ENCODE peak calls at places on chromosomes 1 and 21, in six cellular contexts. One of them, this sample, is unnamed.

GRCh38 chr1:111370871-111371270 is 56.7 kb downstream of the OVGP1 start:
- DNase-seq in breast epithelium: no peak
- DNase-seq in cardiac muscle cell: no peak
- DNase-seq in gastrocnemius medialis: no peak
- DNase-seq in bronchial epithelial cell: no peak
- DNase-seq in upper lobe of right lung: no peak
- DNase-seq in this sample: no peak

GRCh38 chr1:50278352-50278878 is 144.8 kb downstream of the DMRTA2 start:
- DNase-seq in breast epithelium: no peak
- DNase-seq in cardiac muscle cell: no peak
- DNase-seq in gastrocnemius medialis: no peak
- DNase-seq in bronchial epithelial cell: no peak
- DNase-seq in upper lobe of right lung: no peak
- DNase-seq in this sample: no peak

GRCh38 chr1:11143907-11144306 is 44.2 kb upstream of the EXOSC10 start:
- DNase-seq in breast epithelium: peak; percentile 34
- DNase-seq in cardiac muscle cell: no peak
- DNase-seq in gastrocnemius medialis: peak; percentile 47
- DNase-seq in bronchial epithelial cell: no peak
- DNase-seq in upper lobe of right lung: no peak
- DNase-seq in this sample: no peak

GRCh38 chr1:16239972-16240491 is 3.0 kb upstream of the CPLANE2 start:
- DNase-seq in breast epithelium: no peak
- DNase-seq in cardiac muscle cell: no peak
- DNase-seq in gastrocnemius medialis: no peak
- DNase-seq in bronchial epithelial cell: no peak
- DNase-seq in upper lobe of right lung: no peak
- DNase-seq in this sample: no peak

GRCh38 chr1:243731301-243731891 is 118.6 kb downstream of the AKT3 start:
- DNase-seq in breast epithelium: peak; percentile 40
- DNase-seq in cardiac muscle cell: peak; percentile 86
- DNase-seq in gastrocnemius medialis: peak; percentile 30
- DNase-seq in bronchial epithelial cell: peak; percentile 54
- DNase-seq in upper lobe of right lung: no peak
- DNase-seq in this sample: no peak

GRCh38 chr1:65247419-65248359 is 61.7 kb upstream of the DNAJC6 start:
- DNase-seq in breast epithelium: peak; percentile 44
- DNase-seq in cardiac muscle cell: peak; percentile 88
- DNase-seq in gastrocnemius medialis: no peak
- DNase-seq in bronchial epithelial cell: peak; percentile 64
- DNase-seq in upper lobe of right lung: no peak
- DNase-seq in this sample: no peak

GRCh38 chr21:45138199-45139002 is 64.0 kb downstream of the ADARB1 start:
- DNase-seq in breast epithelium: no peak
- DNase-seq in cardiac muscle cell: peak; percentile 82
- DNase-seq in gastrocnemius medialis: peak; percentile 60
- DNase-seq in bronchial epithelial cell: peak; percentile 37
- DNase-seq in upper lobe of right lung: peak; percentile 80
- DNase-seq in this sample: no peak

GRCh38 chr1:119674110-119674509 is 26.0 kb upstream of the ZNF697 start:
- DNase-seq in breast epithelium: peak; percentile 37
- DNase-seq in cardiac muscle cell: peak; percentile 77
- DNase-seq in gastrocnemius medialis: no peak
- DNase-seq in bronchial epithelial cell: peak; percentile 92
- DNase-seq in upper lobe of right lung: no peak
- DNase-seq in this sample: no peak

GRCh38 chr1:22104074-22104473 is 38.8 kb downstream of the WNT4 start:
- DNase-seq in breast epithelium: no peak
- DNase-seq in cardiac muscle cell: no peak
- DNase-seq in gastrocnemius medialis: no peak
- DNase-seq in bronchial epithelial cell: no peak
- DNase-seq in upper lobe of right lung: no peak
- DNase-seq in this sample: no peak

GRCh38 chr1:9797049-9797448 is 26.7 kb downstream of the CLSTN1 start:
- DNase-seq in breast epithelium: no peak
- DNase-seq in cardiac muscle cell: no peak
- DNase-seq in gastrocnemius medialis: no peak
- DNase-seq in bronchial epithelial cell: no peak
- DNase-seq in upper lobe of right lung: peak; percentile 3
- DNase-seq in this sample: no peak

GRCh38 chr1:73887412-73887811 is 310.6 kb downstream of the LRRIQ3 start:
- DNase-seq in breast epithelium: no peak
- DNase-seq in cardiac muscle cell: no peak
- DNase-seq in gastrocnemius medialis: no peak
- DNase-seq in bronchial epithelial cell: no peak
- DNase-seq in upper lobe of right lung: no peak
- DNase-seq in this sample: no peak

GRCh38 chr1:19163261-19163660 is 46.8 kb downstream of the UBR4 start:
- DNase-seq in breast epithelium: peak; percentile 28
- DNase-seq in cardiac muscle cell: peak; percentile 69
- DNase-seq in gastrocnemius medialis: no peak
- DNase-seq in bronchial epithelial cell: no peak
- DNase-seq in upper lobe of right lung: no peak
- DNase-seq in this sample: no peak

GRCh38 chr1:98881911-98882310 is 122.8 kb downstream of the PLPPR5 start:
- DNase-seq in breast epithelium: no peak
- DNase-seq in cardiac muscle cell: no peak
- DNase-seq in gastrocnemius medialis: no peak
- DNase-seq in bronchial epithelial cell: no peak
- DNase-seq in upper lobe of right lung: no peak
- DNase-seq in this sample: no peak

GRCh38 chr1:161121838-161122237 is 3.9 kb downstream of the NIT1 start:
- DNase-seq in breast epithelium: no peak
- DNase-seq in cardiac muscle cell: no peak
- DNase-seq in gastrocnemius medialis: no peak
- DNase-seq in bronchial epithelial cell: no peak
- DNase-seq in upper lobe of right lung: no peak
- DNase-seq in this sample: no peak

GRCh38 chr1:161121042-161121441 is 3.1 kb downstream of the NIT1 start:
- DNase-seq in breast epithelium: no peak
- DNase-seq in cardiac muscle cell: no peak
- DNase-seq in gastrocnemius medialis: no peak
- DNase-seq in bronchial epithelial cell: no peak
- DNase-seq in upper lobe of right lung: no peak
- DNase-seq in this sample: no peak

GRCh38 chr1:161117681-161118581 is at the start of the genes NIT1 and PFDN2:
- DNase-seq in breast epithelium: peak; percentile 76
- DNase-seq in cardiac muscle cell: peak; percentile 91
- DNase-seq in gastrocnemius medialis: peak; percentile 78
- DNase-seq in bronchial epithelial cell: peak; percentile 76
- DNase-seq in upper lobe of right lung: peak; percentile 94
- DNase-seq in this sample: peak; percentile 89

GRCh38 chr1:161119017-161119378 is 1.1 kb downstream of the NIT1 start:
- DNase-seq in breast epithelium: no peak
- DNase-seq in cardiac muscle cell: peak; percentile 59
- DNase-seq in gastrocnemius medialis: peak; percentile 39
- DNase-seq in bronchial epithelial cell: peak; percentile 29
- DNase-seq in upper lobe of right lung: no peak
- DNase-seq in this sample: no peak

GRCh38 chr1:161119379-161120061 is 1.6 kb downstream of the NIT1 start:
- DNase-seq in breast epithelium: peak; percentile 56
- DNase-seq in cardiac muscle cell: peak; percentile 82
- DNase-seq in gastrocnemius medialis: no peak
- DNase-seq in bronchial epithelial cell: peak; percentile 94
- DNase-seq in upper lobe of right lung: no peak
- DNase-seq in this sample: peak; percentile 36
- H3K4me3 ChIP-seq in breast epithelium: peak overlapping the region; percentile 79
- H3K4me3 ChIP-seq in cardiac muscle cell: no peak overlapping the region
- H3K4me3 ChIP-seq in gastrocnemius medialis: peak overlapping the region; percentile 100
- H3K4me3 ChIP-seq in bronchial epithelial cell: no peak overlapping the region
- H3K4me3 ChIP-seq in upper lobe of right lung: peak overlapping the region; percentile 100
- H3K4me3 ChIP-seq in this sample: peak overlapping the region; percentile 80

GRCh38 chr1:32426489-32427255 is 32.4 kb upstream of the BSDC1 start:
- DNase-seq in breast epithelium: peak; percentile 20
- DNase-seq in cardiac muscle cell: peak; percentile 40
- DNase-seq in gastrocnemius medialis: no peak
- DNase-seq in bronchial epithelial cell: peak; percentile 17
- DNase-seq in upper lobe of right lung: no peak
- DNase-seq in this sample: no peak

GRCh38 chr1:32427264-32427963 is 33.2 kb upstream of the BSDC1 start:
- DNase-seq in breast epithelium: no peak
- DNase-seq in cardiac muscle cell: no peak
- DNase-seq in gastrocnemius medialis: no peak
- DNase-seq in bronchial epithelial cell: no peak
- DNase-seq in upper lobe of right lung: no peak
- DNase-seq in this sample: no peak

GRCh38 chr1:32431736-32432400 is 33.0 kb upstream of the ZBTB8B start:
- DNase-seq in breast epithelium: no peak
- DNase-seq in cardiac muscle cell: no peak
- DNase-seq in gastrocnemius medialis: no peak
- DNase-seq in bronchial epithelial cell: peak; percentile 20
- DNase-seq in upper lobe of right lung: no peak
- DNase-seq in this sample: peak; percentile 46
- H3K27me3 ChIP-seq in breast epithelium: no peaks in the 10 kb centered on the region
- H3K27me3 ChIP-seq in cardiac muscle cell: no peaks in the 10 kb centered on the region
- H3K27me3 ChIP-seq in gastrocnemius medialis: no peaks in the 10 kb centered on the region
- H3K27me3 ChIP-seq in bronchial epithelial cell: peaks cover under 1% of the 10 kb centered on the region
- H3K27me3 ChIP-seq in upper lobe of right lung: peaks cover 23% of the 10 kb centered on the region
- H3K27me3 ChIP-seq in this sample: no peaks in the 10 kb centered on the region

GRCh38 chr1:46130144-46130543 is 2.3 kb downstream of the PIK3R3 start:
- DNase-seq in breast epithelium: no peak
- DNase-seq in cardiac muscle cell: no peak
- DNase-seq in gastrocnemius medialis: no peak
- DNase-seq in bronchial epithelial cell: no peak
- DNase-seq in upper lobe of right lung: no peak
- DNase-seq in this sample: no peak
- TF ChIP-seq CTCF in breast epithelium: no peak
- TF ChIP-seq CTCF in cardiac muscle cell: no peak
- TF ChIP-seq CTCF in gastrocnemius medialis: no peak
- TF ChIP-seq CTCF in bronchial epithelial cell: no peak
- TF ChIP-seq CTCF in upper lobe of right lung: no peak
- TF ChIP-seq CTCF in this sample: peak; percentile 15

DNA sequence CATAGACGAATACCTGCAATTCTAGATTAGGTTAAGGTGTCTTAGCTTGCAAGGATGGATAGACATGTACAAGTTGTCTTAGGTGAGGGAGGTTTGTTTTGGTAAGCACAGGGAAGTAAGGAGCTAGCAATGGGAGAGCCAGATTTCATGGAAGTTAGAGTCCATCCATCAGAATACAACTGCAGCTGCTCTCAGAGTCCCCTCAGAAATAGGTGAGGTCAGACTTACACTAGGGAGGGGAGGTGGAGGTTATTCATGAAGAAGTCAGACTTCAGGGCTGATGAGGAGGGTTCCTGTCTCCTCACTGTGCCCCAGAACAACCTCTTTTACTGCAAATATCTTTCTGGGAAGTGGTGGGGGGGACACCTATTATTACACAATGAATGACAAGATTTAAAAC is 85.3 kb downstream of the KCTD3 start:
- DNase-seq in breast epithelium: no peak
- DNase-seq in cardiac muscle cell: no peak
- DNase-seq in gastrocnemius medialis: no peak
- DNase-seq in bronchial epithelial cell: no peak
- DNase-seq in upper lobe of right lung: no peak
- DNase-seq in this sample: no peak
- H3K4me3 ChIP-seq in breast epithelium: no peak overlapping the region
- H3K4me3 ChIP-seq in cardiac muscle cell: no peak overlapping the region
- H3K4me3 ChIP-seq in gastrocnemius medialis: no peak overlapping the region
- H3K4me3 ChIP-seq in bronchial epithelial cell: no peak overlapping the region
- H3K4me3 ChIP-seq in upper lobe of right lung: no peak overlapping the region
- H3K4me3 ChIP-seq in this sample: no peak overlapping the region

GRCh38 chr1:153262462-153263157 is 3.1 kb downstream of the LORICRIN start:
- DNase-seq in breast epithelium: no peak
- DNase-seq in cardiac muscle cell: no peak
- DNase-seq in gastrocnemius medialis: no peak
- DNase-seq in bronchial epithelial cell: no peak
- DNase-seq in upper lobe of right lung: no peak
- DNase-seq in this sample: peak; percentile 56
- H3K27me3 ChIP-seq in breast epithelium: no peaks in the 10 kb centered on the region
- H3K27me3 ChIP-seq in cardiac muscle cell: peaks cover 62% of the 10 kb centered on the region
- H3K27me3 ChIP-seq in gastrocnemius medialis: peaks cover 48% of the 10 kb centered on the region
- H3K27me3 ChIP-seq in bronchial epithelial cell: peaks cover 31% of the 10 kb centered on the region
- H3K27me3 ChIP-seq in upper lobe of right lung: peaks cover 47% of the 10 kb centered on the region
- H3K27me3 ChIP-seq in this sample: no peaks in the 10 kb centered on the region

GRCh38 chr1:106975944-106976343 is 80.5 kb upstream of the PRMT6 start:
- DNase-seq in breast epithelium: no peak
- DNase-seq in cardiac muscle cell: no peak
- DNase-seq in gastrocnemius medialis: no peak
- DNase-seq in bronchial epithelial cell: no peak
- DNase-seq in upper lobe of right lung: no peak
- DNase-seq in this sample: no peak
- TF ChIP-seq CTCF in breast epithelium: no peak
- TF ChIP-seq CTCF in cardiac muscle cell: no peak
- TF ChIP-seq CTCF in gastrocnemius medialis: no peak
- TF ChIP-seq CTCF in bronchial epithelial cell: no peak
- TF ChIP-seq CTCF in upper lobe of right lung: no peak
- TF ChIP-seq CTCF in this sample: peak; percentile 15

GRCh38 chr21:39429445-39429844 is 16.1 kb downstream of the LCA5L start:
- DNase-seq in breast epithelium: no peak
- DNase-seq in cardiac muscle cell: no peak
- DNase-seq in gastrocnemius medialis: no peak
- DNase-seq in bronchial epithelial cell: peak; percentile 3
- DNase-seq in upper lobe of right lung: no peak
- DNase-seq in this sample: no peak

GRCh38 chr21:39430954-39431353 is 14.6 kb downstream of the LCA5L start:
- DNase-seq in breast epithelium: no peak
- DNase-seq in cardiac muscle cell: no peak
- DNase-seq in gastrocnemius medialis: no peak
- DNase-seq in bronchial epithelial cell: no peak
- DNase-seq in upper lobe of right lung: no peak
- DNase-seq in this sample: no peak

GRCh38 chr21:39430016-39430415 is 15.6 kb downstream of the LCA5L start:
- DNase-seq in breast epithelium: no peak
- DNase-seq in cardiac muscle cell: no peak
- DNase-seq in gastrocnemius medialis: no peak
- DNase-seq in bronchial epithelial cell: no peak
- DNase-seq in upper lobe of right lung: no peak
- DNase-seq in this sample: no peak

GRCh38 chr21:39434950-39435349 is 10.6 kb downstream of the LCA5L start:
- DNase-seq in breast epithelium: no peak
- DNase-seq in cardiac muscle cell: no peak
- DNase-seq in gastrocnemius medialis: no peak
- DNase-seq in bronchial epithelial cell: peak; percentile 17
- DNase-seq in upper lobe of right lung: no peak
- DNase-seq in this sample: no peak

DNA sequence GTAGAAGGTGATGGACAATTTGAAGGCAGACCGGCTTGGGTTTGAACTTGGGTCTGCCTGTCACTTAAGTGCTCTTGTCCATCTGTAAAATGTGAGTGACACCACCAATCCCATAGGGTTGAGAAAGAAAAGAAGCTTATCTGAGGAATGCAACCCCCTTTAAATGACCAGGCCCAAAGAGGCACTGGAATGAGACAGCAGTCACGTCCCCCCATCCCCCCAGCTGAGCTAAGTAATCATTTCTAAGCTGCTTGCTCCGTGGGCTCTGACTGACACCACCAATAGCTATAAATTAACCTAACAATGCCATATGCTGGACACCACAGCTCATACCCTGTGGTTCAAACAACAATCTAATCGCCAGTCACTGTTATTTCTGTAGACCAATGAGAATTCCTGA is 15.1 kb downstream of the LCA5L start:
- DNase-seq in breast epithelium: no peak
- DNase-seq in cardiac muscle cell: no peak
- DNase-seq in gastrocnemius medialis: no peak
- DNase-seq in bronchial epithelial cell: no peak
- DNase-seq in upper lobe of right lung: no peak
- DNase-seq in this sample: no peak
- H3K4me3 ChIP-seq in breast epithelium: no peak overlapping the region
- H3K4me3 ChIP-seq in cardiac muscle cell: no peak overlapping the region
- H3K4me3 ChIP-seq in gastrocnemius medialis: no peak overlapping the region
- H3K4me3 ChIP-seq in bronchial epithelial cell: no peak overlapping the region
- H3K4me3 ChIP-seq in upper lobe of right lung: no peak overlapping the region
- H3K4me3 ChIP-seq in this sample: no peak overlapping the region